ENCODE peak calls at places on chromosome 14, in seven cellular contexts. One of them, this sample, is unnamed.

GRCh38 chr14:84969501-84969900 is 560.4 kb upstream of the FLRT2 start:
- DNase-seq in OCI-LY7: no peak
- DNase-seq in GM04503: no peak
- DNase-seq in LoVo: no peak
- DNase-seq in fibroblast of mammary gland: no peak
- DNase-seq in head of caudate nucleus: no peak
- DNase-seq in posterior cingulate gyrus: no peak
- DNase-seq in this sample: no peak

GRCh38 chr14:67440513-67440912 is 28.5 kb upstream of the PLEK2 start:
- DNase-seq in GM04503: no peak
- DNase-seq in OCI-LY7: no peak
- DNase-seq in posterior cingulate gyrus: no peak
- DNase-seq in fibroblast of mammary gland: no peak
- DNase-seq in LoVo: peak
- DNase-seq in head of caudate nucleus: no peak
- DNase-seq in this sample: no peak

GRCh38 chr14:72682188-72682587 is 211.7 kb downstream of the DPF3 start:
- DNase-seq in GM04503: peak
- DNase-seq in head of caudate nucleus: no peak
- DNase-seq in OCI-LY7: no peak
- DNase-seq in posterior cingulate gyrus: no peak
- DNase-seq in LoVo: no peak
- DNase-seq in fibroblast of mammary gland: peak
- DNase-seq in this sample: no peak

GRCh38 chr14:70047598-70048312 is 141.0 kb downstream of the SLC8A3 start:
- DNase-seq in fibroblast of mammary gland: no peak
- DNase-seq in OCI-LY7: no peak
- DNase-seq in head of caudate nucleus: no peak
- DNase-seq in GM04503: no peak
- DNase-seq in posterior cingulate gyrus: no peak
- DNase-seq in LoVo: peak
- DNase-seq in this sample: no peak

GRCh38 chr14:52015411-52016030 is 26.2 kb downstream of the RTRAF start:
- DNase-seq in LoVo: peak
- DNase-seq in head of caudate nucleus: peak
- DNase-seq in fibroblast of mammary gland: no peak
- DNase-seq in posterior cingulate gyrus: peak
- DNase-seq in OCI-LY7: peak
- DNase-seq in GM04503: no peak
- DNase-seq in this sample: no peak

GRCh38 chr14:54123836-54124235 is 167.2 kb upstream of the BMP4 start:
- DNase-seq in head of caudate nucleus: no peak
- DNase-seq in GM04503: no peak
- DNase-seq in LoVo: no peak
- DNase-seq in fibroblast of mammary gland: no peak
- DNase-seq in OCI-LY7: no peak
- DNase-seq in posterior cingulate gyrus: no peak
- DNase-seq in this sample: no peak

GRCh38 chr14:68137704-68138619 is 318.4 kb downstream of the RAD51B start:
- DNase-seq in posterior cingulate gyrus: peak
- DNase-seq in fibroblast of mammary gland: peak
- DNase-seq in OCI-LY7: no peak
- DNase-seq in LoVo: peak
- DNase-seq in head of caudate nucleus: peak
- DNase-seq in GM04503: peak
- DNase-seq in this sample: peak

GRCh38 chr14:35353409-35354172 is 51.0 kb downstream of the NFKBIA start:
- DNase-seq in fibroblast of mammary gland: no peak
- DNase-seq in posterior cingulate gyrus: no peak
- DNase-seq in GM04503: no peak
- DNase-seq in OCI-LY7: no peak
- DNase-seq in head of caudate nucleus: no peak
- DNase-seq in LoVo: no peak
- DNase-seq in this sample: no peak

GRCh38 chr14:32009636-32010560 is 67.2 kb upstream of the ARHGAP5 start:
- DNase-seq in fibroblast of mammary gland: no peak
- DNase-seq in posterior cingulate gyrus: no peak
- DNase-seq in GM04503: no peak
- DNase-seq in OCI-LY7: no peak
- DNase-seq in LoVo: no peak
- DNase-seq in head of caudate nucleus: no peak
- DNase-seq in this sample: no peak

GRCh38 chr14:105069887-105070759 is 4.9 kb upstream of the GPR132 start:
- DNase-seq in LoVo: no peak
- DNase-seq in fibroblast of mammary gland: peak
- DNase-seq in OCI-LY7: no peak
- DNase-seq in head of caudate nucleus: no peak
- DNase-seq in GM04503: no peak
- DNase-seq in posterior cingulate gyrus: no peak
- DNase-seq in this sample: no peak

GRCh38 chr14:28926091-28926490 is 159.5 kb downstream of the FOXG1 start:
- DNase-seq in posterior cingulate gyrus: no peak
- DNase-seq in LoVo: no peak
- DNase-seq in head of caudate nucleus: no peak
- DNase-seq in fibroblast of mammary gland: no peak
- DNase-seq in GM04503: no peak
- DNase-seq in OCI-LY7: no peak
- DNase-seq in this sample: no peak

GRCh38 chr14:67493092-67493717 is 4.7 kb upstream of the TMEM229B start:
- DNase-seq in GM04503: no peak
- DNase-seq in head of caudate nucleus: no peak
- DNase-seq in LoVo: no peak
- DNase-seq in OCI-LY7: peak
- DNase-seq in fibroblast of mammary gland: no peak
- DNase-seq in posterior cingulate gyrus: no peak
- DNase-seq in this sample: no peak

GRCh38 chr14:85087201-85087600 is 442.7 kb upstream of the FLRT2 start:
- DNase-seq in fibroblast of mammary gland: peak
- DNase-seq in GM04503: no peak
- DNase-seq in posterior cingulate gyrus: no peak
- DNase-seq in OCI-LY7: no peak
- DNase-seq in head of caudate nucleus: no peak
- DNase-seq in LoVo: no peak
- DNase-seq in this sample: no peak

This sample was measured in H54.